ENCODE peak calls at places on chromosomes 1 and 21, in nine cellular contexts. One of them, this sample, is unnamed. For H3K36me3, the result is how much of the 10 kb centered on the place peaks cover.

GRCh38 chr1:53144201-53144600 is 1.8 kb upstream of the SLC1A7 start:
- DNase-seq in NT2/D1: no peak
- DNase-seq in CD4-positive, alpha-beta memory T cell: no peak
- DNase-seq in HCT116: no peak
- DNase-seq in fibroblast of lung: no peak
- DNase-seq in left ventricle myocardium inferior: no peak
- DNase-seq in MM.1S: no peak
- DNase-seq in lower lobe of right lung: no peak
- DNase-seq in stomach: no peak
- DNase-seq in this sample: no peak

GRCh38 chr1:157460381-157460780 is 91.9 kb downstream of the FCRL5 start:
- DNase-seq in left ventricle myocardium inferior: no peak
- DNase-seq in lower lobe of right lung: no peak
- DNase-seq in fibroblast of lung: no peak
- DNase-seq in CD4-positive, alpha-beta memory T cell: no peak
- DNase-seq in NT2/D1: no peak
- DNase-seq in MM.1S: no peak
- DNase-seq in HCT116: no peak
- DNase-seq in stomach: no peak
- DNase-seq in this sample: no peak

GRCh38 chr1:23904748-23905357 is 8.3 kb downstream of the CNR2 start:
- DNase-seq in lower lobe of right lung: no peak
- DNase-seq in HCT116: no peak
- DNase-seq in MM.1S: no peak
- DNase-seq in CD4-positive, alpha-beta memory T cell: no peak
- DNase-seq in left ventricle myocardium inferior: no peak
- DNase-seq in fibroblast of lung: no peak
- DNase-seq in NT2/D1: no peak
- DNase-seq in stomach: no peak
- DNase-seq in this sample: peak

GRCh38 chr1:145977486-145978476 is 13.3 kb downstream of the POLR3GL start:
- DNase-seq in lower lobe of right lung: peak
- DNase-seq in MM.1S: peak
- DNase-seq in left ventricle myocardium inferior: peak
- DNase-seq in CD4-positive, alpha-beta memory T cell: peak
- DNase-seq in stomach: peak
- DNase-seq in NT2/D1: peak
- DNase-seq in HCT116: peak
- DNase-seq in fibroblast of lung: peak
- DNase-seq in this sample: no peak

GRCh38 chr1:151972533-151973270 is 21.0 kb downstream of the S100A10 start:
- DNase-seq in NT2/D1: peak
- DNase-seq in CD4-positive, alpha-beta memory T cell: no peak
- DNase-seq in HCT116: peak
- DNase-seq in lower lobe of right lung: no peak
- DNase-seq in fibroblast of lung: peak
- DNase-seq in left ventricle myocardium inferior: no peak
- DNase-seq in MM.1S: no peak
- DNase-seq in stomach: peak
- DNase-seq in this sample: no peak

GRCh38 chr21:17745086-17745485 is 74.1 kb downstream of the C21orf91 start:
- DNase-seq in left ventricle myocardium inferior: no peak
- DNase-seq in CD4-positive, alpha-beta memory T cell: no peak
- DNase-seq in stomach: no peak
- DNase-seq in lower lobe of right lung: no peak
- DNase-seq in MM.1S: no peak
- DNase-seq in HCT116: no peak
- DNase-seq in fibroblast of lung: no peak
- DNase-seq in NT2/D1: no peak
- DNase-seq in this sample: no peak

GRCh38 chr1:37038079-37038702 is 3.9 kb upstream of the GRIK3 start:
- DNase-seq in CD4-positive, alpha-beta memory T cell: no peak
- DNase-seq in stomach: no peak
- DNase-seq in left ventricle myocardium inferior: no peak
- DNase-seq in lower lobe of right lung: no peak
- DNase-seq in fibroblast of lung: no peak
- DNase-seq in NT2/D1: no peak
- DNase-seq in HCT116: peak
- DNase-seq in MM.1S: no peak
- DNase-seq in this sample: no peak

GRCh38 chr1:210254298-210254697 is 21.7 kb downstream of the SERTAD4 start:
- DNase-seq in HCT116: no peak
- DNase-seq in left ventricle myocardium inferior: no peak
- DNase-seq in MM.1S: no peak
- DNase-seq in stomach: no peak
- DNase-seq in CD4-positive, alpha-beta memory T cell: no peak
- DNase-seq in fibroblast of lung: no peak
- DNase-seq in NT2/D1: no peak
- DNase-seq in lower lobe of right lung: no peak
- DNase-seq in this sample: no peak

GRCh38 chr1:27883536-27884181 is 11.3 kb downstream of the THEMIS2 start:
- DNase-seq in lower lobe of right lung: no peak
- DNase-seq in HCT116: no peak
- DNase-seq in stomach: no peak
- DNase-seq in NT2/D1: no peak
- DNase-seq in fibroblast of lung: no peak
- DNase-seq in left ventricle myocardium inferior: no peak
- DNase-seq in MM.1S: no peak
- DNase-seq in CD4-positive, alpha-beta memory T cell: no peak
- DNase-seq in this sample: no peak

GRCh38 chr1:116495534-116495933 is 75.3 kb downstream of the CD58 start:
- DNase-seq in NT2/D1: no peak
- DNase-seq in MM.1S: no peak
- DNase-seq in stomach: no peak
- DNase-seq in lower lobe of right lung: no peak
- DNase-seq in CD4-positive, alpha-beta memory T cell: no peak
- DNase-seq in fibroblast of lung: no peak
- DNase-seq in left ventricle myocardium inferior: no peak
- DNase-seq in HCT116: no peak
- DNase-seq in this sample: no peak

GRCh38 chr1:214558002-214558770 is 6.8 kb upstream of the PTPN14 start:
- DNase-seq in HCT116: no peak
- DNase-seq in MM.1S: no peak
- DNase-seq in fibroblast of lung: peak
- DNase-seq in NT2/D1: no peak
- DNase-seq in stomach: no peak
- DNase-seq in CD4-positive, alpha-beta memory T cell: no peak
- DNase-seq in left ventricle myocardium inferior: no peak
- DNase-seq in lower lobe of right lung: no peak
- DNase-seq in this sample: no peak

GRCh38 chr1:10737651-10738050 is 58.8 kb downstream of the CASZ1 start:
- DNase-seq in lower lobe of right lung: no peak
- DNase-seq in NT2/D1: no peak
- DNase-seq in CD4-positive, alpha-beta memory T cell: no peak
- DNase-seq in MM.1S: no peak
- DNase-seq in HCT116: no peak
- DNase-seq in fibroblast of lung: no peak
- DNase-seq in left ventricle myocardium inferior: no peak
- DNase-seq in stomach: no peak
- DNase-seq in this sample: no peak

GRCh38 chr1:17550684-17551584 is 11.4 kb downstream of the ARHGEF10L start:
- DNase-seq in fibroblast of lung: no peak
- DNase-seq in HCT116: no peak
- DNase-seq in stomach: peak
- DNase-seq in lower lobe of right lung: no peak
- DNase-seq in NT2/D1: no peak
- DNase-seq in left ventricle myocardium inferior: no peak
- DNase-seq in CD4-positive, alpha-beta memory T cell: no peak
- DNase-seq in MM.1S: peak
- DNase-seq in this sample: no peak

GRCh38 chr1:109928591-109929111 is 18.0 kb downstream of the CSF1 start:
- DNase-seq in NT2/D1: no peak
- DNase-seq in lower lobe of right lung: no peak
- DNase-seq in stomach: peak
- DNase-seq in HCT116: no peak
- DNase-seq in fibroblast of lung: peak
- DNase-seq in left ventricle myocardium inferior: peak
- DNase-seq in CD4-positive, alpha-beta memory T cell: no peak
- DNase-seq in MM.1S: no peak
- DNase-seq in this sample: no peak

GRCh38 chr1:226181996-226182714 is 4.4 kb downstream of the ACBD3 start:
- DNase-seq in left ventricle myocardium inferior: peak
- DNase-seq in HCT116: peak
- DNase-seq in fibroblast of lung: peak
- DNase-seq in MM.1S: no peak
- DNase-seq in NT2/D1: no peak
- DNase-seq in lower lobe of right lung: peak
- DNase-seq in stomach: peak
- DNase-seq in CD4-positive, alpha-beta memory T cell: no peak
- DNase-seq in this sample: no peak

GRCh38 chr1:97034651-97035050 is 313.1 kb downstream of the PTBP2 start:
- DNase-seq in HCT116: no peak
- DNase-seq in NT2/D1: no peak
- DNase-seq in stomach: no peak
- DNase-seq in fibroblast of lung: no peak
- DNase-seq in MM.1S: no peak
- DNase-seq in CD4-positive, alpha-beta memory T cell: no peak
- DNase-seq in left ventricle myocardium inferior: no peak
- DNase-seq in lower lobe of right lung: no peak
- DNase-seq in this sample: no peak

GRCh38 chr1:33612877-33613487 is 140.5 kb downstream of the ZSCAN20 start:
- DNase-seq in left ventricle myocardium inferior: peak
- DNase-seq in fibroblast of lung: peak
- DNase-seq in MM.1S: peak
- DNase-seq in stomach: peak
- DNase-seq in CD4-positive, alpha-beta memory T cell: no peak
- DNase-seq in NT2/D1: peak
- DNase-seq in HCT116: peak
- DNase-seq in lower lobe of right lung: no peak
- DNase-seq in this sample: no peak

GRCh38 chr1:212980123-212980800 is 29.9 kb downstream of the VASH2 start:
- DNase-seq in MM.1S: no peak
- DNase-seq in NT2/D1: no peak
- DNase-seq in fibroblast of lung: peak
- DNase-seq in CD4-positive, alpha-beta memory T cell: no peak
- DNase-seq in HCT116: no peak
- DNase-seq in lower lobe of right lung: no peak
- DNase-seq in left ventricle myocardium inferior: peak
- DNase-seq in stomach: no peak
- DNase-seq in this sample: no peak

GRCh38 chr1:190633488-190633887 is 155.8 kb upstream of the BRINP3 start:
- DNase-seq in NT2/D1: peak
- DNase-seq in fibroblast of lung: peak
- DNase-seq in lower lobe of right lung: no peak
- DNase-seq in CD4-positive, alpha-beta memory T cell: no peak
- DNase-seq in MM.1S: no peak
- DNase-seq in HCT116: no peak
- DNase-seq in left ventricle myocardium inferior: no peak
- DNase-seq in stomach: no peak
- DNase-seq in this sample: no peak

GRCh38 chr21:31136891-31137290 is 98.6 kb upstream of the KRTAP19-8 start:
- DNase-seq in left ventricle myocardium inferior: no peak
- DNase-seq in stomach: no peak
- DNase-seq in NT2/D1: no peak
- DNase-seq in lower lobe of right lung: no peak
- DNase-seq in MM.1S: no peak
- DNase-seq in HCT116: no peak
- DNase-seq in CD4-positive, alpha-beta memory T cell: no peak
- DNase-seq in fibroblast of lung: peak
- DNase-seq in this sample: peak

GRCh38 chr1:94980049-94980908 is 53.4 kb upstream of the CNN3 start:
- DNase-seq in HCT116: no peak
- DNase-seq in lower lobe of right lung: no peak
- DNase-seq in fibroblast of lung: peak
- DNase-seq in NT2/D1: no peak
- DNase-seq in left ventricle myocardium inferior: no peak
- DNase-seq in stomach: no peak
- DNase-seq in CD4-positive, alpha-beta memory T cell: no peak
- DNase-seq in MM.1S: no peak
- DNase-seq in this sample: no peak

GRCh38 chr1:9653195-9653782 is 1.8 kb downstream of the PIK3CD start:
- DNase-seq in lower lobe of right lung: no peak
- DNase-seq in fibroblast of lung: no peak
- DNase-seq in CD4-positive, alpha-beta memory T cell: peak
- DNase-seq in left ventricle myocardium inferior: no peak
- DNase-seq in MM.1S: no peak
- DNase-seq in stomach: no peak
- DNase-seq in NT2/D1: no peak
- DNase-seq in HCT116: no peak
- DNase-seq in this sample: no peak

DNA sequence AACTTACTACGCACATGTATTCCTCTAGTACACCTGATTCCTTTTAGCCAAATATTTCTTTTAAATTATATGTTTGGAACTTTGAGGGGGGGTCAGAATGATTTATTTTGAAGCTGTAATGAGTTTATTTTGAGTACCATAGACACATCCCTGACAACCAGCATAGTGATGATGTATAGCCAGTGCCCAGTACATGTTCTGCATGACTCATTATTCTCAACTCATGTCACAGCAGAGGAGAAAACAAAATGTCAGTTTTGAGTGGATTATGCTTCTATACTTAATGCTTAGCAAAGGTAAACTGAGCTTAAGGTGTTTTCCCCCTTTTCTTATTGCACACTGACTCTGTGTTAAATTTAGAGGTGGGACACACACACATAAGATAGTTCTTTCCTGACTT is 22.4 kb upstream of the LEPR start:
- DNase-seq in CD4-positive, alpha-beta memory T cell: no peak
- DNase-seq in MM.1S: no peak
- DNase-seq in lower lobe of right lung: no peak
- DNase-seq in NT2/D1: no peak
- DNase-seq in HCT116: no peak
- DNase-seq in stomach: no peak
- DNase-seq in fibroblast of lung: no peak
- DNase-seq in left ventricle myocardium inferior: no peak
- DNase-seq in this sample: no peak
- H3K36me3 ChIP-seq in CD4-positive, alpha-beta memory T cell: under half
- H3K36me3 ChIP-seq in MM.1S: under half
- H3K36me3 ChIP-seq in lower lobe of right lung: under half
- H3K36me3 ChIP-seq in NT2/D1: under half
- H3K36me3 ChIP-seq in HCT116: under half
- H3K36me3 ChIP-seq in stomach: under half
- H3K36me3 ChIP-seq in fibroblast of lung: under half
- H3K36me3 ChIP-seq in left ventricle myocardium inferior: under half
- H3K36me3 ChIP-seq in this sample: under half

GRCh38 chr1:180065408-180065807 is 89.3 kb upstream of the QSOX1 start:
- DNase-seq in MM.1S: no peak
- DNase-seq in lower lobe of right lung: no peak
- DNase-seq in stomach: no peak
- DNase-seq in left ventricle myocardium inferior: no peak
- DNase-seq in CD4-positive, alpha-beta memory T cell: no peak
- DNase-seq in NT2/D1: no peak
- DNase-seq in fibroblast of lung: no peak
- DNase-seq in HCT116: no peak
- DNase-seq in this sample: no peak
- H3K36me3 ChIP-seq in MM.1S: under half
- H3K36me3 ChIP-seq in lower lobe of right lung: half or more
- H3K36me3 ChIP-seq in stomach: under half
- H3K36me3 ChIP-seq in left ventricle myocardium inferior: half or more
- H3K36me3 ChIP-seq in CD4-positive, alpha-beta memory T cell: under half
- H3K36me3 ChIP-seq in NT2/D1: half or more
- H3K36me3 ChIP-seq in fibroblast of lung: under half
- H3K36me3 ChIP-seq in HCT116: under half
- H3K36me3 ChIP-seq in this sample: under half

GRCh38 chr1:21896652-21897532 is 40.2 kb downstream of the HSPG2 start:
- DNase-seq in HCT116: no peak
- DNase-seq in left ventricle myocardium inferior: peak
- DNase-seq in CD4-positive, alpha-beta memory T cell: no peak
- DNase-seq in stomach: peak
- DNase-seq in fibroblast of lung: no peak
- DNase-seq in NT2/D1: no peak
- DNase-seq in MM.1S: no peak
- DNase-seq in lower lobe of right lung: peak
- DNase-seq in this sample: no peak
- H3K36me3 ChIP-seq in HCT116: under half
- H3K36me3 ChIP-seq in left ventricle myocardium inferior: under half
- H3K36me3 ChIP-seq in CD4-positive, alpha-beta memory T cell: under half
- H3K36me3 ChIP-seq in stomach: under half
- H3K36me3 ChIP-seq in fibroblast of lung: under half
- H3K36me3 ChIP-seq in NT2/D1: under half
- H3K36me3 ChIP-seq in MM.1S: under half
- H3K36me3 ChIP-seq in lower lobe of right lung: under half
- H3K36me3 ChIP-seq in this sample: under half

GRCh38 chr1:29475256-29475800 is 239.0 kb downstream of the PTPRU start:
- DNase-seq in MM.1S: no peak
- DNase-seq in left ventricle myocardium inferior: no peak
- DNase-seq in HCT116: no peak
- DNase-seq in lower lobe of right lung: no peak
- DNase-seq in CD4-positive, alpha-beta memory T cell: no peak
- DNase-seq in fibroblast of lung: no peak
- DNase-seq in stomach: peak
- DNase-seq in NT2/D1: no peak
- DNase-seq in this sample: no peak
- H3K36me3 ChIP-seq in MM.1S: under half
- H3K36me3 ChIP-seq in left ventricle myocardium inferior: under half
- H3K36me3 ChIP-seq in HCT116: under half
- H3K36me3 ChIP-seq in lower lobe of right lung: under half
- H3K36me3 ChIP-seq in CD4-positive, alpha-beta memory T cell: under half
- H3K36me3 ChIP-seq in fibroblast of lung: under half
- H3K36me3 ChIP-seq in stomach: under half
- H3K36me3 ChIP-seq in NT2/D1: under half
- H3K36me3 ChIP-seq in this sample: under half

This sample was measured in GM12878.